ENCODE peak calls at places on chromosomes 2 and 18, in ten cellular contexts. K is osteoblast, W is mammary epithelial cell, X is OCI-LY7, R is neural progenitor cell, F is K562, P is trophoblast cell, E is PC-3, I is astrocyte, Q is neuronal stem cell. G is an unnamed sample.

GRCh38 chr2:43228341-43228751 is 1.9 kb upstream of the ZFP36L2 start:
- DNase-seq in K (peak; percentile 43), W (no peak), X (peak; percentile 33), R (no peak), F (no peak), P (no peak), E (no peak), I (no peak), Q (no peak), G (peak; percentile 18)

GRCh38 chr18:36662000-36662399 is 166.8 kb downstream of the TPGS2 start:
- DNase-seq in K (no peak), W (no peak), X (no peak), R (peak; percentile 57), F (no peak), P (peak; percentile 12), E (no peak), I (no peak), Q (no peak), G (peak; percentile 28)

GRCh38 chr2:35428548-35428947 is 927.0 kb upstream of the CRIM1 start:
- DNase-seq in K (no peak), W (peak; percentile 11), X (peak; percentile 32), R (peak; percentile 60), F (peak; percentile 18), P (no peak), E (peak; percentile 48), I (no peak), Q (peak; percentile 17), G (peak; percentile 20)

GRCh38 chr2:120630031-120630701 is 105.5 kb upstream of the GLI2 start:
- DNase-seq in K (peak; percentile 63), W (no peak), X (no peak), R (no peak), F (no peak), P (no peak), E (peak; percentile 57), I (no peak), Q (no peak), G (no peak)

GRCh38 chr2:157497603-157498314 is 53.9 kb upstream of the CYTIP start:
- DNase-seq in K (no peak), W (peak; percentile 31), X (peak; percentile 69), R (peak; percentile 65), F (peak; percentile 49), P (peak; percentile 78), E (peak; percentile 57), I (peak; percentile 36), Q (peak; percentile 6), G (peak; percentile 77)

GRCh38 chr18:57793630-57793986 is 9.5 kb downstream of the ATP8B1 start:
- DNase-seq in K (no peak), W (no peak), X (no peak), R (no peak), F (no peak), P (no peak), E (no peak), I (no peak), Q (no peak), G (no peak)

GRCh38 chr18:53698907-53699306 is 525.6 kb downstream of the MBD2 start:
- DNase-seq in K (peak; percentile 65), W (peak; percentile 17), X (peak; percentile 0), R (peak; percentile 68), F (no peak), P (no peak), E (peak; percentile 60), I (peak; percentile 5), Q (peak; percentile 21), G (peak; percentile 64)

GRCh38 chr18:44080054-44080453 is 600.6 kb upstream of the SETBP1 start:
- DNase-seq in K (no peak), W (no peak), X (no peak), R (no peak), F (no peak), P (no peak), E (no peak), I (peak; percentile 57), Q (no peak), G (no peak)

GRCh38 chr2:102106133-102106556 is 36.4 kb upstream of the IL1R1 start:
- DNase-seq in K (no peak), W (no peak), X (no peak), R (no peak), F (no peak), P (no peak), E (peak; percentile 45), I (peak; percentile 84), Q (no peak), G (peak; percentile 71)
- H3K4me1 ChIP-seq in K (peaks cover 35% of the 10 kb centered on the region), W (peaks cover 4% of the 10 kb centered on the region), X (no peaks in the 10 kb centered on the region), R (no peaks in the 10 kb centered on the region), F (no peaks in the 10 kb centered on the region), P (peaks cover 4% of the 10 kb centered on the region), E (peaks cover 5% of the 10 kb centered on the region), I (peaks cover 19% of the 10 kb centered on the region), Q (no peaks in the 10 kb centered on the region), G (peaks cover 57% of the 10 kb centered on the region)

DNA sequence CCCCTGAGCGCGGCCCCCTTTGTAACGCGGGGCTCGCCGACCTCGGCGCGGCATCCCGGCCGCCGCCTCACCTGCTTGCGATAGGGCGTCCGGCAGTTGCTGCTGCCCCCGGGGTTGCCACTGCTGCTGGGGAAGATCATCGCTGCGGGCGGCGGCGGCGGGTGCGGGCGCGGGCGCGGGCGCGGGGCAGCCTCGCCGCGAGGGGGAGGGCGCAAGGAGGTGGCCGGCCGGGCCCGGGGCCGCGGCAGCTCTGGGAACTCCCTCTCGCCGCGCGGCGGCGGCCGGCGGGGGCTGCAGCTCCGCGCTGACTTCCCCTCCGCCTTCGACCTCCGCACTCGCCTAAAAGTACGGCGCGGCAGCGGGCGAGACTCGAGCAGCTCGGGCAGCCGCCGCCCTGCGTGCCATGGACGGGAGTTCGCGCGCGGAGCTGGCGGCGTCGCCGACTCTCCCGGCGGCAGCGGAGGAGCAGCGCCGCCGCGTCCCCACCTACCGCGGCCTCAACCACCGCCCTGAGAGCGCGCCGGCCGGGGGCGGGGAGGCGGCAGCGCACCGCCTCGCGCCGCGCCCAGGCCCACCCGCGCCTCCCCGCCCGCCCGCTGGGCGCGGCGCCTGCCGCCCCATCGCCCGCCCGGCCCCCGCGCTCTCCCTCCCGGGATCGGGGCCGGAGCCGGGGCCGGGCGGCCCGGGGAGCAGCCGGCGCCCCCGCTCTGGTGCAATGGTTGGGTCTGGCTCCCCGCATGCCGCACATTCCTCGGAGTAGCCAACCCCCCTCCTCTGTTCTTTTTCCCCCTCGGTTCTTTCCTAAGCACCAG is 86.0 kb downstream of the RBMS1 start:
- DNase-seq in K (peak; percentile 92), W (peak; percentile 55), X (peak; percentile 75), R (peak; percentile 86), F (peak; percentile 18), P (peak; percentile 46), E (peak; percentile 60), I (peak; percentile 57), Q (peak; percentile 56), G (peak; percentile 83)
- H3K4me3 ChIP-seq in K (peak overlapping the region; percentile 83), W (peak overlapping the region; percentile 85), X (peak overlapping the region; percentile 89), R (peak overlapping the region; percentile 91), F (no peak overlapping the region), P (peak overlapping the region; percentile 80), E (peak overlapping the region; percentile 77), I (peak overlapping the region; percentile 76), Q (peak overlapping the region; percentile 95), G (peak overlapping the region; percentile 89)

DNA sequence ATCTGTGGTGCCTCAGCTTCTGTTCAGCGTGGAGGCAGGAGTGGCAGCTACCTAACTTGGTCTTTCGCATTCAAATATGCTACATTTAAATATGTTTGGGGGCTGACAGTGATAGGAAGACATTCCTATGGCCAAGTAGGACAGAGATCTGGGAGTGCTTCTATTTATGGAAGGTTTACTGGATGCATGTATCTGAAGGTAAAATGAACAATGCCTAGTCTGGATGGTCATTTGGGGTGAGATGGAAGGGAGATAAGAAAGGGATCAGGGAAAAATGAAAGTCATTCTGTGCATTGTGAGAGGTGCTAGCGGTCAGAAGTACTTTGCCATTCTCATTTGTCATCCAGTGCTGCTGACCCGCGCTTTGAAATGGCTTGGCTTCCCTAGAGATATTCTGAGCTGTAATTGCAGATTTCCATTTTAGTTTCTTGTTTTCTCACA is 300.9 kb upstream of the FBXO11 start:
- DNase-seq in K (no peak), W (no peak), X (no peak), R (no peak), F (no peak), P (no peak), E (no peak), I (no peak), Q (no peak), G (no peak)
- H2AFZ ChIP-seq in K (no peak overlapping the region), W (no peak overlapping the region), X (no peak overlapping the region), R (no peak overlapping the region), F (peak overlapping the region; percentile 30), P (no peak overlapping the region), E (no peak overlapping the region), I (no peak overlapping the region), Q (no peak overlapping the region), G (no peak overlapping the region)

GRCh38 chr2:74198461-74199274 is at the start of gene MTHFD2:
- DNase-seq in K (peak; percentile 97), W (peak; percentile 97), X (peak; percentile 99), R (peak; percentile 97), F (peak; percentile 93), P (peak; percentile 99), E (peak; percentile 99), I (peak; percentile 76), Q (peak; percentile 86), G (peak; percentile 97)

GRCh38 chr2:74199871-74200305 is 1.5 kb downstream of the MTHFD2 start:
- DNase-seq in K (no peak), W (peak; percentile 33), X (peak; percentile 35), R (peak; percentile 22), F (no peak), P (no peak), E (peak; percentile 8), I (no peak), Q (no peak), G (peak; percentile 31)

GRCh38 chr2:74197049-74197448 is 1.4 kb upstream of the MTHFD2 start:
- DNase-seq in K (no peak), W (no peak), X (no peak), R (no peak), F (no peak), P (no peak), E (no peak), I (no peak), Q (no peak), G (no peak)

GRCh38 chr2:74199275-74199701 is 873 bp downstream of the MTHFD2 start:
- DNase-seq in K (no peak), W (no peak), X (no peak), R (no peak), F (no peak), P (no peak), E (no peak), I (no peak), Q (no peak), G (no peak)

GRCh38 chr2:74197983-74198460 is 393 bp upstream of the MTHFD2 start:
- DNase-seq in K (no peak), W (no peak), X (no peak), R (no peak), F (no peak), P (no peak), E (no peak), I (peak; percentile 97), Q (no peak), G (no peak)
- H3K4me1 ChIP-seq in K (peaks cover 35% of the 10 kb centered on the region), W (peaks cover 15% of the 10 kb centered on the region), X (peaks cover 44% of the 10 kb centered on the region), R (peaks cover 10% of the 10 kb centered on the region), F (peaks cover 32% of the 10 kb centered on the region), P (peaks cover 2% of the 10 kb centered on the region), E (peaks cover 26% of the 10 kb centered on the region), I (peaks cover 11% of the 10 kb centered on the region), Q (peaks cover 2% of the 10 kb centered on the region), G (peaks cover 31% of the 10 kb centered on the region)

GRCh38 chr2:225008935-225009334 is 33.3 kb downstream of the DOCK10 start:
- DNase-seq in K (no peak), W (no peak), X (peak; percentile 71), R (peak; percentile 62), F (peak; percentile 10), P (no peak), E (peak; percentile 6), I (no peak), Q (no peak), G (peak; percentile 29)
- H3K4me3 ChIP-seq in K (no peak overlapping the region), W (no peak overlapping the region), X (peak overlapping the region; percentile 2), R (no peak overlapping the region), F (no peak overlapping the region), P (no peak overlapping the region), E (no peak overlapping the region), I (no peak overlapping the region), Q (no peak overlapping the region), G (no peak overlapping the region)

G was measured in GM23248.